ENCODE peak calls at places on chromosome 13, in nine cellular contexts. B is fibroblast of pulmonary artery, C is AG10803, J is psoas muscle, W is fibroblast of the aortic adventitia, D is heart left ventricle, L is AG04450, Q is AG04449, A is neural progenitor cell. K is an unnamed sample.

GRCh38 chr13:113411216-113412023 is 41.9 kb downstream of the ADPRHL1 start:
- DNase-seq in D (peak; percentile 71), L (peak; percentile 89), Q (peak; percentile 87), J (peak; percentile 89), W (peak; percentile 85), B (peak; percentile 70), A (peak; percentile 1), C (peak; percentile 97), K (no peak)

GRCh38 chr13:41652735-41653361 is 195.5 kb downstream of the RGCC start:
- DNase-seq in W (peak; percentile 79), J (no peak), A (peak; percentile 33), D (no peak), Q (no peak), B (peak; percentile 87), L (peak; percentile 42), C (peak; percentile 78), K (peak; percentile 51)

GRCh38 chr13:24146961-24147569 is 13.5 kb upstream of the SPATA13 start:
- DNase-seq in D (no peak), A (no peak), B (no peak), W (no peak), Q (no peak), J (no peak), C (peak; percentile 42), L (no peak), K (no peak)

GRCh38 chr13:67100723-67101122 is 129.4 kb downstream of the PCDH9 start:
- DNase-seq in A (no peak), C (no peak), B (peak; percentile 17), W (no peak), L (no peak), J (no peak), D (no peak), Q (no peak), K (no peak)

GRCh38 chr13:44906758-44907157 is 82.5 kb downstream of the NUFIP1 start:
- DNase-seq in W (peak; percentile 91), B (peak; percentile 68), D (no peak), L (no peak), Q (no peak), C (peak; percentile 71), A (no peak), J (no peak), K (no peak)

GRCh38 chr13:64675256-64675892 is 2554.8 kb downstream of the PCDH9 start:
- DNase-seq in J (no peak), L (peak; percentile 16), C (peak; percentile 64), D (no peak), W (peak; percentile 57), Q (peak; percentile 38), A (no peak), B (peak; percentile 33), K (no peak)

GRCh38 chr13:113464476-113464875 is 11.2 kb upstream of the ADPRHL1 start:
- DNase-seq in J (no peak), L (no peak), Q (no peak), W (no peak), C (no peak), B (no peak), D (no peak), A (no peak), K (no peak)

GRCh38 chr13:24693862-24694471 is 13.8 kb downstream of the ATP12A start:
- DNase-seq in J (no peak), Q (no peak), W (peak; percentile 46), C (peak; percentile 31), D (no peak), B (peak; percentile 58), L (no peak), A (peak; percentile 86), K (peak; percentile 81)

GRCh38 chr13:109383683-109384082 is 402.7 kb downstream of the IRS2 start:
- DNase-seq in B (peak; percentile 61), A (no peak), D (no peak), L (peak; percentile 21), J (no peak), W (no peak), Q (peak; percentile 44), C (peak; percentile 86), K (no peak)

GRCh38 chr13:112510002-112510780 is 77.8 kb downstream of the TUBGCP3 start:
- DNase-seq in D (no peak), Q (no peak), J (no peak), C (peak; percentile 78), A (peak; percentile 81), W (peak; percentile 70), B (peak; percentile 73), L (peak; percentile 23), K (peak; percentile 45)

GRCh38 chr13:109315481-109315880 is 470.9 kb downstream of the IRS2 start:
- DNase-seq in A (no peak), C (no peak), D (no peak), J (no peak), L (no peak), W (no peak), B (no peak), Q (no peak), K (no peak)

GRCh38 chr13:107450426-107450825 is 764.9 kb downstream of the LIG4 start:
- DNase-seq in L (no peak), J (no peak), D (no peak), C (no peak), B (peak; percentile 14), W (peak; percentile 2), A (no peak), Q (no peak), K (no peak)
- TF ChIP-seq CTCF in L (no peak), J (no peak), D (no peak), C (no peak), B (no peak), W (no peak), A (no peak), Q (no peak), K (no peak)

GRCh38 chr13:20130012-20130411 is 30.8 kb downstream of the GJA3 start:
- DNase-seq in B (no peak), Q (no peak), A (no peak), C (no peak), W (no peak), L (no peak), D (no peak), J (no peak), K (no peak)

GRCh38 chr13:20127263-20127562 is 33.6 kb downstream of the GJA3 start:
- DNase-seq in D (no peak), W (no peak), J (no peak), A (no peak), Q (no peak), C (no peak), L (no peak), B (peak; percentile 10), K (no peak)

GRCh38 chr13:20127563-20128458 is 33.0 kb downstream of the GJA3 start:
- DNase-seq in L (no peak), A (peak; percentile 74), W (peak; percentile 30), J (peak; percentile 72), Q (no peak), C (peak; percentile 47), D (peak; percentile 82), B (peak; percentile 44), K (peak; percentile 82)

GRCh38 chr13:20129076-20129475 is 31.8 kb downstream of the GJA3 start:
- DNase-seq in D (no peak), B (no peak), Q (no peak), A (no peak), W (no peak), J (no peak), C (no peak), L (no peak), K (no peak)

DNA sequence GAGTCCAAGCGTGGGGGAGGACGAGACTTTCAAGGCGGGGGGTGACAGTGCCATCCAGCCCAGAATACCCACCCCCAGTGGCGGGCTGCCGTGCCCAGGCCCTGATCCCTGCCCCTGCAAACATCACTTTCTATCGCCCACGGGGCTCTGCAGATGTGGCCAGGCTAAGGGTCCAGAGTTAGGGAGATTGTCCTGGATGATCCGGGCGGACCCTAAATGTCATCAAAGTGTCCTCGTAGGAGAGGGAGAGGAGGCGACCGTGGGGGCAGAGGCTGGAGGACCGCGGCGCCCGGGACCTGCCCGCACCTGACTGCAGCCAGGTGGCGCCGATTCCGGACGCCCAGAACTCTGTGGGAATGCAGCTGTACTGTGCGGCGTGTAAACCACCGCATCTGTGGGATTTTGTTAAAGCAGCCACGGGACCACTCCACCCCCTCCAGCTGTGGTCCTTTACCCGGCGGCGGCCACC is 32.4 kb downstream of the GJA3 start:
- DNase-seq in B (no peak), A (peak; percentile 51), J (no peak), Q (no peak), L (no peak), D (no peak), C (no peak), W (no peak), K (no peak)
- TF ChIP-seq CTCF in B (no peak), A (peak; percentile 39), J (peak; percentile 16), Q (peak; percentile 0), L (peak; percentile 18), D (no peak), C (no peak), W (no peak), K (peak; percentile 37)

DNA sequence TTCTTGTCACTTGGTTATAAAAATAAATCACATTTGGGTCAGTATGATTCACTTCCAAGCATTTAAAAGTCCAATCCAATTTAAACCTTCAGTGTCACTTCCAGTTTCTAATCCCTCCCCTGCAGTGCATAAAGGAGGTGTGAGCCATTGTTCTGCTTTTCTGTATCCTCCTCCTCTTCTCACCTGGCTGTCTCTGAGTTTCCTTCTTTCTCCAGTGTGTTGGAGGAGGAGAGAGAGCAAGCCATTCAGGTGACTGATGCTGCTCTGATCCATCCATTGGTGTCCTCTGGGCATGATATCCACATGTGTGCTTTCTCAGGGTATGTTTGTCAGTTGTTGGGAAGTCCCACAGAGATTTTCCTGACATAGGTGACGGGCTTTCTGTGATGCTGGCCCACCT is 1.2 kb downstream of the NUDT15 start:
- DNase-seq in D (no peak), L (no peak), C (no peak), J (no peak), B (no peak), Q (no peak), W (no peak), A (peak; percentile 5), K (peak; percentile 43)
- TF ChIP-seq CTCF in D (no peak), L (no peak), C (no peak), J (no peak), B (no peak), Q (no peak), W (no peak), A (no peak), K (no peak)

GRCh38 chr13:102870677-102871415 is 25.0 kb downstream of the ERCC5 start:
- DNase-seq in D (peak; percentile 44), L (no peak), Q (no peak), J (peak; percentile 37), W (peak; percentile 64), C (peak; percentile 58), A (peak; percentile 80), B (peak; percentile 78), K (peak; percentile 70)
- TF ChIP-seq CTCF in D (peak; percentile 84), L (peak; percentile 85), Q (peak; percentile 68), J (peak; percentile 83), W (peak; percentile 73), C (peak; percentile 73), A (peak; percentile 92), B (peak; percentile 84), K (peak; percentile 62)

DNA sequence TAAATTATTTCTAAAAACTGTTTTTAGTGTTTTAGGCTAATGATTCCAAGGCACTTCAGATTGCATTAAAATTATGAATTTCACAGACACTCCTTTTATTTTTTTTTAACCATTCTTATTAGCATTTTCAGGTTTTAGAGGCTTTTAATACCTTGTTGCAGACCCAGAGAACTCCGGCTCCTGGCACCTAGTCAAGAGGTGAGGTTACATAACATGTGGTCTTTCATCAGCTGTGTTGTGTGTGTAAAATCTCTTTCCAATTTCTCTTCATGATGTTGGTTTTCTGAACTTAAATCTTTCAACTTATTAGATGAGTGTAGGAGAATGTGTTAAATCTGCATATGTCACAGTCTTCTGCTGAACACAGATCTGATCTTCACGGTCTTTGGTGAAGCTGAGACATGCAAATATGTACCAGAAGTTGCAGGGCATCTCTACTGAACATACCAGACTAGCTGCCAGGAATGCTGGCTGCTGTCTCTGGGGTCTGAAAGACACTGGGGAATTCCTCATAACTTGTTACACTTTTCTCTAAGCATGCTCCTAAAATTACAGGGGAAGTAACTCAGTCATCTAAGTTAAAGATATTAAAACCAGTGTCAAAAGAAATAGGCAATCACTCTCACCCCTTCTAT is 1165.3 kb downstream of the EFNB2 start:
- DNase-seq in A (no peak), L (no peak), W (no peak), D (no peak), B (peak; percentile 10), J (no peak), C (peak; percentile 34), Q (peak; percentile 31), K (no peak)
- TF ChIP-seq CTCF in A (no peak), L (no peak), W (no peak), D (no peak), B (no peak), J (no peak), C (no peak), Q (no peak), K (no peak)

K was measured in GM13976.